ENCODE peak calls at places on chromosomes 13 and 19, in nine cellular contexts. J, K, G, V, C, B, T, P and A are unnamed samples.

GRCh38 chr13:30017880-30018279 is 167.5 kb upstream of the UBL3 start:
- DNase-seq in J (no peak), K (no peak), G (no peak), V (no peak), C (no peak), B (no peak), T (no peak), P (no peak), A (no peak)

GRCh38 chr19:17328517-17329060 is 6.1 kb downstream of the ANO8 start:
- DNase-seq in J (peak), K (no peak), G (no peak), V (no peak), C (no peak), B (no peak), T (no peak), P (no peak), A (no peak)

GRCh38 chr19:35851213-35852028 is 883 bp downstream of the NPHS1 start:
- DNase-seq in J (no peak), K (no peak), G (no peak), V (no peak), C (no peak), B (no peak), T (no peak), P (no peak), A (no peak)

GRCh38 chr19:8445488-8446001 is 770 bp downstream of the HNRNPM start:
- DNase-seq in J (peak), K (peak), G (no peak), V (no peak), C (peak), B (peak), T (no peak), P (peak), A (no peak)

GRCh38 chr13:70424428-70424827 is 316.2 kb upstream of the KLHL1 start:
- DNase-seq in J (no peak), K (no peak), G (no peak), V (no peak), C (no peak), B (no peak), T (no peak), P (no peak), A (no peak)

GRCh38 chr19:18231775-18232174 is 5.5 kb upstream of the PDE4C start:
- DNase-seq in J (no peak), K (no peak), G (no peak), V (no peak), C (no peak), B (no peak), T (no peak), P (no peak), A (no peak)

GRCh38 chr19:31387662-31388175 is 38.5 kb upstream of the TSHZ3 start:
- DNase-seq in J (no peak), K (no peak), G (no peak), V (no peak), C (no peak), B (no peak), T (no peak), P (no peak), A (no peak)

GRCh38 chr13:40476175-40476958 is 190.1 kb downstream of the FOXO1 start:
- DNase-seq in J (no peak), K (peak), G (no peak), V (no peak), C (no peak), B (no peak), T (peak), P (peak), A (no peak)

GRCh38 chr13:39417131-39417530 is 185.9 kb downstream of the LHFPL6 start:
- DNase-seq in J (no peak), K (peak), G (no peak), V (no peak), C (peak), B (no peak), T (no peak), P (no peak), A (no peak)

GRCh38 chr19:10478903-10479384 is 24.2 kb downstream of the KEAP1 start:
- DNase-seq in J (peak), K (peak), G (peak), V (peak), C (peak), B (peak), T (peak), P (peak), A (peak)

GRCh38 chr19:18520848-18521691 is 800 bp downstream of the ELL start:
- DNase-seq in J (no peak), K (no peak), G (no peak), V (no peak), C (no peak), B (peak), T (no peak), P (no peak), A (no peak)

GRCh38 chr19:28633223-28634030 is 579.5 kb downstream of the UQCRFS1 start:
- DNase-seq in J (no peak), K (peak), G (peak), V (no peak), C (peak), B (no peak), T (peak), P (peak), A (no peak)

GRCh38 chr13:113062691-113063090 is 42.9 kb upstream of the F7 start:
- DNase-seq in J (no peak), K (no peak), G (no peak), V (no peak), C (peak), B (no peak), T (no peak), P (no peak), A (no peak)

GRCh38 chr13:32381539-32381938 is 46.4 kb downstream of the N4BP2L1 start:
- DNase-seq in J (no peak), K (peak), G (no peak), V (no peak), C (no peak), B (no peak), T (peak), P (no peak), A (peak)

GRCh38 chr19:18460313-18460712 is 22.4 kb upstream of the ISYNA1 start:
- DNase-seq in J (no peak), K (peak), G (peak), V (no peak), C (peak), B (peak), T (peak), P (no peak), A (no peak)

GRCh38 chr13:20461860-20462532 is 63.7 kb downstream of the CRYL1 start:
- DNase-seq in J (no peak), K (no peak), G (peak), V (peak), C (no peak), B (no peak), T (no peak), P (no peak), A (no peak)

GRCh38 chr19:18135712-18136584 is 17.0 kb upstream of the PIK3R2 start:
- DNase-seq in J (no peak), K (no peak), G (no peak), V (no peak), C (no peak), B (no peak), T (no peak), P (no peak), A (no peak)

GRCh38 chr13:32629313-32629712 is 43.1 kb downstream of the PDS5B start:
- DNase-seq in J (no peak), K (no peak), G (no peak), V (no peak), C (no peak), B (no peak), T (no peak), P (no peak), A (no peak)

GRCh38 chr19:32131037-32131436 is 214.4 kb upstream of the ZNF507 start:
- DNase-seq in J (no peak), K (no peak), G (peak), V (no peak), C (no peak), B (no peak), T (no peak), P (no peak), A (no peak)

GRCh38 chr13:110116072-110116487 is 190.9 kb downstream of the COL4A1 start:
- DNase-seq in J (no peak), K (peak), G (no peak), V (no peak), C (peak), B (peak), T (peak), P (no peak), A (peak)

GRCh38 chr13:24463078-24463477 is 49.5 kb downstream of the PARP4 start:
- DNase-seq in J (no peak), K (no peak), G (no peak), V (no peak), C (no peak), B (no peak), T (no peak), P (no peak), A (no peak)

GRCh38 chr13:21929400-21929799 is 258.5 kb downstream of the FGF9 start:
- DNase-seq in J (no peak), K (no peak), G (no peak), V (no peak), C (no peak), B (no peak), T (no peak), P (no peak), A (no peak)

GRCh38 chr13:110412132-110412912 is 105.2 kb downstream of the COL4A2 start:
- DNase-seq in J (peak), K (peak), G (peak), V (peak), C (peak), B (peak), T (peak), P (peak), A (peak)

GRCh38 chr19:39341122-39341719 is 1.0 kb upstream of the SAMD4B start:
- DNase-seq in J (no peak), K (no peak), G (no peak), V (peak), C (peak), B (peak), T (no peak), P (no peak), A (no peak)

GRCh38 chr13:98144501-98145350 is 1.8 kb downstream of the FARP1 start:
- DNase-seq in J (no peak), K (peak), G (no peak), V (no peak), C (no peak), B (no peak), T (peak), P (peak), A (peak)

GRCh38 chr19:28694812-28695211 is 518.1 kb downstream of the UQCRFS1 start:
- DNase-seq in J (no peak), K (no peak), G (no peak), V (no peak), C (no peak), B (no peak), T (no peak), P (peak), A (no peak)

GRCh38 chr13:33258437-33259193 is 26.9 kb downstream of the STARD13 start:
- DNase-seq in J (no peak), K (peak), G (no peak), V (no peak), C (no peak), B (no peak), T (peak), P (no peak), A (no peak)